ENCODE peak calls at places on chromosomes 6 and 20, in eight cellular contexts. K is transverse colon; G is fibroblast of lung; N is kidney; Q is CD8-positive, alpha-beta T cell; O is stomach; W is Panc1; Z is thoracic aorta. B is an unnamed sample.

GRCh38 chr6:81049425-81050042 is 702.9 kb downstream of the TENT5A start:
- DNase-seq in K (no peak), G (peak; percentile 15), N (no peak), Q (no peak), O (no peak), W (no peak), Z (no peak), B (no peak)

GRCh38 chr6:112595201-112595600 is 248.1 kb downstream of the RFPL4B start:
- DNase-seq in K (no peak), G (no peak), N (no peak), Q (no peak), O (no peak), W (no peak), Z (no peak), B (no peak)

GRCh38 chr6:7911345-7911725 is 747 bp upstream of the TXNDC5 start:
- DNase-seq in K (peak; percentile 47), G (no peak), N (no peak), Q (no peak), O (no peak), W (no peak), Z (no peak), B (no peak)

GRCh38 chr20:9032758-9033157 is 36.1 kb upstream of the PLCB4 start:
- DNase-seq in K (no peak), G (no peak), N (no peak), Q (no peak), O (no peak), W (no peak), Z (no peak), B (no peak)

GRCh38 chr6:89117285-89118108 is at the start of gene SRSF12:
- DNase-seq in K (peak; percentile 35), G (peak; percentile 45), N (peak; percentile 82), Q (no peak), O (peak; percentile 48), W (no peak), Z (no peak), B (no peak)

GRCh38 chr6:55636406-55637102 is 57.6 kb upstream of the HMGCLL1 start:
- DNase-seq in K (no peak), G (peak; percentile 66), N (no peak), Q (no peak), O (no peak), W (peak; percentile 82), Z (no peak), B (no peak)

GRCh38 chr6:84135291-84135690 is 92.2 kb downstream of the CEP162 start:
- DNase-seq in K (no peak), G (no peak), N (no peak), Q (no peak), O (no peak), W (no peak), Z (no peak), B (no peak)

GRCh38 chr20:37283530-37284195 is 5.8 kb upstream of the MANBAL start:
- DNase-seq in K (no peak), G (no peak), N (no peak), Q (no peak), O (no peak), W (no peak), Z (no peak), B (no peak)

GRCh38 chr6:142764306-142764705 is 180.7 kb downstream of the HIVEP2 start:
- DNase-seq in K (no peak), G (no peak), N (no peak), Q (no peak), O (no peak), W (no peak), Z (no peak), B (no peak)

GRCh38 chr20:41616228-41616627 is 1.9 kb downstream of the CHD6 start:
- DNase-seq in K (no peak), G (peak; percentile 31), N (no peak), Q (no peak), O (no peak), W (no peak), Z (no peak), B (no peak)

GRCh38 chr6:14172575-14172974 is 55.0 kb downstream of the CD83 start:
- DNase-seq in K (no peak), G (no peak), N (no peak), Q (no peak), O (no peak), W (no peak), Z (no peak), B (no peak)

GRCh38 chr6:85464260-85464644 is 14.4 kb downstream of the NT5E start:
- DNase-seq in K (no peak), G (peak; percentile 98), N (no peak), Q (no peak), O (no peak), W (peak; percentile 96), Z (peak; percentile 25), B (peak; percentile 89)

GRCh38 chr6:136011475-136011874 is 160.0 kb downstream of the PDE7B start:
- DNase-seq in K (no peak), G (peak; percentile 67), N (no peak), Q (no peak), O (no peak), W (no peak), Z (no peak), B (no peak)

GRCh38 chr6:44304282-44305199 is 8.6 kb downstream of the AARS2 start:
- DNase-seq in K (no peak), G (peak; percentile 33), N (peak; percentile 73), Q (peak; percentile 15), O (no peak), W (no peak), Z (no peak), B (no peak)

GRCh38 chr6:136920216-136920857 is 1.8 kb upstream of the SLC35D3 start:
- DNase-seq in K (no peak), G (no peak), N (no peak), Q (no peak), O (no peak), W (no peak), Z (no peak), B (no peak)

GRCh38 chr6:30767158-30767943 is 23.0 kb upstream of the IER3 start:
- DNase-seq in K (no peak), G (no peak), N (no peak), Q (no peak), O (no peak), W (no peak), Z (no peak), B (no peak)

GRCh38 chr6:12582421-12583110 is 134.0 kb upstream of the PHACTR1 start:
- DNase-seq in K (no peak), G (no peak), N (no peak), Q (no peak), O (no peak), W (no peak), Z (no peak), B (no peak)

GRCh38 chr6:12585497-12585958 is 131.0 kb upstream of the PHACTR1 start:
- DNase-seq in K (no peak), G (no peak), N (peak; percentile 68), Q (no peak), O (peak; percentile 34), W (no peak), Z (no peak), B (no peak)

GRCh38 chr6:12586696-12587095 is 129.9 kb upstream of the PHACTR1 start:
- DNase-seq in K (no peak), G (no peak), N (no peak), Q (no peak), O (no peak), W (no peak), Z (no peak), B (no peak)

GRCh38 chr6:12587096-12587495 is 129.5 kb upstream of the PHACTR1 start:
- DNase-seq in K (no peak), G (no peak), N (no peak), Q (no peak), O (no peak), W (no peak), Z (no peak), B (no peak)

GRCh38 chr6:12584631-12585405 is 131.7 kb upstream of the PHACTR1 start:
- DNase-seq in K (no peak), G (no peak), N (no peak), Q (no peak), O (no peak), W (no peak), Z (no peak), B (no peak)
- H3K27ac ChIP-seq in K (no peak overlapping the region), G (no peak overlapping the region), N (peak overlapping the region; percentile 79), Q (no peak overlapping the region), O (no peak overlapping the region), W (no peak overlapping the region), Z (no peak overlapping the region), B (no peak overlapping the region)

DNA sequence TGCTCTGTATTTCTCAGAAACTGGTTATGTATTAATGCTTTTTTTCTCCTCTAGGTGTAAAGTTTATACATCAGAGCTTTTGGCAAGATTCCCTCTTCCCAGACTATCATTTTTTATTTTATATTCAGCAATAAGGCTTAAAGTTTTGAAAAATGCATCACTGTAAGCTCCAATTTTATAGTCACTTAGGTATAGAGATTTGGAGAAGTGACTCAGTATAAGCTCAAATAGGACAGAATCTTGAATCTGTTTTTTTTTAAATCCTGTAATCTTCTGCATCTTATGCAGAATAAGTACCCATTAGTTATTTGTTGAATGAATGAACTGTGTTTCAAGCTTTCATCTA is 1.0 kb downstream of the NCOA7 start:
- DNase-seq in K (no peak), G (no peak), N (no peak), Q (no peak), O (no peak), W (no peak), Z (no peak), B (no peak)
- H3K4me1 ChIP-seq in K (peaks cover 14% of the 10 kb centered on the region), G (peaks cover 20% of the 10 kb centered on the region), N (peaks cover 13% of the 10 kb centered on the region), Q (peaks cover 23% of the 10 kb centered on the region), O (peaks cover 17% of the 10 kb centered on the region), W (peaks cover 39% of the 10 kb centered on the region), Z (peaks cover 42% of the 10 kb centered on the region), B (peaks cover 35% of the 10 kb centered on the region)

DNA sequence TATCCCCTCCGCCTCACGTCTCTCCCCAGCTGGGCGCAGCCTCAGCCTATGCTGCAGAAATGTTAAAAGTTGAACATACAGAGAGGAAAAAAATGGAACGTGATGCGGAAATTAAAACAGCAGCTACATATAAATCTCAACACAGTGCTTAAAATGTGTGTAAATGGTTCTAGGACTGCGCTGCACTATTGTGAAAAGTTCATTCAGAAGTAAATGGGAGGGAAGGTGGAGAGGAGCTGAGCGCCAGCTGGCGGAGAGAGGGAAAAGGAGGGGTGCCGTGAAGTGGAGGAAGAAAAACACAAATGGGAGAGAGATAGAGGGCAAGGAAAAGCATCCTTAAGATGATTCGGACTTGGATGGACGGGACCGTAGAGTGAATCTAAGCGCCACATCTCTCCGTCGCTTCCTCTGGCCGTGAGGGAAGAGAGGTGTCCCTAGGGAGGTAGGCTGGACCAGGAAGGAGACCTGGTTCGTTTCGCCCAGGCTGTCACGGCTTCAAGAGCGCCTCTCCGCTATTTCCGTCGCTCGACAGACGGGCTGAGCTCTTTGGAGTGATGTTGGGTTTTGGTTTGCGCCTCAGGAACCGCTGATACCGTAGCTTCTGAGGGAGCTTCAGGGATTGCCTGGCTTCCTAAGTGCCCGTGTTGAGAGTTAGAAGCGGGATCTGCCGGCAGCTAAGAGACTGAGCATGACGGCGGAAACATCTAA is 113.7 kb downstream of the TRIM27 start:
- DNase-seq in K (no peak), G (no peak), N (no peak), Q (no peak), O (no peak), W (no peak), Z (no peak), B (no peak)
- TF ChIP-seq CTCF in K (no peak), G (no peak), N (no peak), Q (no peak), O (no peak), W (peak; percentile 85), Z (no peak), B (peak; percentile 37)

DNA sequence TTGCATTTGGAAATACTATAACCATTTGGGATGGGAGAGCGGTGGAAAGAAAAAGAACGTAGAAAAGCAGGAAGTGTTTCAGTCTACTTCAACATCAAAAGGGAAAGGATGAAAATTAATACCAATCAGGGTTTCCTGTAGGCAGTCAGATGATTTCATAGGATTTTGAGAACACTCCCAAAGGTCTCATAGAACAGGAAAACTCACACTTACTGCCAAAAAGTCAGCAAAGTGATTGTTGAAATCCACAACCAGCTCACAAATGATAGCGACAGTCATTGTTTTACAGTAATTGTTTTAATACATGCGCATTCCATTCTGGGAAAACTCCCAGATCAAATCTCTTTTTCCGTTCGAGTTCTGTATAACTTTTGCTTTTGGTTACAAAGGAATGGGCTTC is 5.3 kb upstream of the CNKSR3 start:
- DNase-seq in K (no peak), G (no peak), N (no peak), Q (no peak), O (no peak), W (no peak), Z (no peak), B (no peak)
- H3K27ac ChIP-seq in K (peak overlapping the region; percentile 12), G (no peak overlapping the region), N (peak overlapping the region; percentile 52), Q (no peak overlapping the region), O (no peak overlapping the region), W (no peak overlapping the region), Z (peak overlapping the region; percentile 61), B (no peak overlapping the region)

B was measured in RWPE2.